ENCODE peak calls at places on chromosomes 11 and 22, in four cellular contexts. O, P, I and M are unnamed samples.

GRCh38 chr22:29337631-29338284 is 22.3 kb upstream of the RASL10A start:
- DNase-seq in I (no peak), O (no peak), P (no peak), M (no peak)

GRCh38 chr11:95690100-95690499 is 99.5 kb downstream of the FAM76B start:
- DNase-seq in P (no peak), I (no peak), O (no peak), M (no peak)

GRCh38 chr11:129996113-129996870 is 6.3 kb downstream of the PRDM10 start:
- DNase-seq in P (no peak), O (no peak), I (no peak), M (no peak)

GRCh38 chr11:83521647-83522596 is 235.8 kb upstream of the CCDC90B start:
- DNase-seq in I (no peak), O (peak; percentile 76), P (no peak), M (no peak)

GRCh38 chr22:28759861-28760560 is 12.5 kb upstream of the CCDC117 start:
- DNase-seq in P (no peak), O (peak; percentile 82), I (no peak), M (no peak)

GRCh38 chr11:33027846-33028536 is 11.4 kb upstream of the TCP11L1 start:
- DNase-seq in I (no peak), O (no peak), P (no peak), M (no peak)

GRCh38 chr11:125079151-125079877 is 16.2 kb downstream of the SLC37A2 start:
- DNase-seq in I (no peak), O (no peak), P (no peak), M (no peak)

GRCh38 chr11:19777032-19777341 is 64.3 kb downstream of the NAV2 start:
- DNase-seq in I (peak; percentile 28), P (no peak), O (no peak), M (no peak)

GRCh38 chr22:36497910-36498669 is 8.8 kb downstream of the FOXRED2 start:
- DNase-seq in P (no peak), O (peak; percentile 15), I (no peak), M (no peak)

GRCh38 chr11:113623114-113623513 is 83.0 kb downstream of the TMPRSS5 start:
- DNase-seq in O (no peak), I (no peak), P (no peak), M (no peak)

GRCh38 chr11:64842851-64843841 is 1.3 kb downstream of the CDC42BPG start:
- DNase-seq in O (no peak), I (peak; percentile 85), P (no peak), M (peak; percentile 90)

GRCh38 chr11:72075109-72075508 is 5.2 kb downstream of the NUMA1 start:
- DNase-seq in P (no peak), I (no peak), O (peak; percentile 58), M (no peak)

GRCh38 chr22:22410121-22410520 is 98.4 kb downstream of the ZNF280B start:
- DNase-seq in I (no peak), P (no peak), O (no peak), M (no peak)

GRCh38 chr11:119196833-119197483 is 9.2 kb upstream of the CBL start:
- DNase-seq in O (peak; percentile 96), P (peak; percentile 76), I (peak; percentile 73), M (peak; percentile 54)

GRCh38 chr11:118930152-118930712 is 4.5 kb upstream of the BCL9L start:
- DNase-seq in P (peak; percentile 97), I (peak; percentile 95), O (peak; percentile 99), M (peak; percentile 94)

GRCh38 chr11:84290647-84291046 is 1004.5 kb upstream of the CCDC90B start:
- DNase-seq in I (no peak), O (no peak), P (no peak), M (no peak)

GRCh38 chr11:116576523-116576922 is 196.3 kb downstream of the BUD13 start:
- DNase-seq in P (no peak), I (no peak), O (no peak), M (no peak)

GRCh38 chr22:23722168-23722567 is 28.7 kb downstream of the ZNF70 start:
- DNase-seq in P (no peak), O (no peak), I (no peak), M (no peak)

GRCh38 chr11:11798586-11799438 is 43.0 kb upstream of the USP47 start:
- DNase-seq in I (peak; percentile 62), O (peak; percentile 86), P (peak; percentile 60), M (peak; percentile 83)

GRCh38 chr11:116312560-116313340 is 460.0 kb downstream of the BUD13 start:
- DNase-seq in I (peak; percentile 41), O (peak; percentile 23), P (no peak), M (peak; percentile 81)

GRCh38 chr22:20998411-20999336 is 3.2 kb downstream of the THAP7 start:
- DNase-seq in I (no peak), O (no peak), P (no peak), M (no peak)

GRCh38 chr11:126712017-126712625 is 288.4 kb downstream of the KIRREL3 start:
- DNase-seq in I (no peak), O (no peak), P (no peak), M (no peak)

GRCh38 chr11:130890039-130890745 is 26.1 kb downstream of the SNX19 start:
- DNase-seq in P (no peak), O (no peak), I (no peak), M (no peak)

GRCh38 chr11:45470151-45471001 is 184.2 kb upstream of the SYT13 start:
- DNase-seq in O (no peak), I (no peak), P (no peak), M (no peak)

GRCh38 chr11:110873953-110874352 is 161.7 kb upstream of the ARHGAP20 start:
- DNase-seq in I (no peak), O (no peak), P (no peak), M (no peak)

GRCh38 chr11:65640483-65641207 is 2.7 kb downstream of the SIPA1 start:
- DNase-seq in O (no peak), P (no peak), I (no peak), M (no peak)

GRCh38 chr11:78161937-78162336 is 22.5 kb upstream of the ALG8 start:
- DNase-seq in O (no peak), I (no peak), P (no peak), M (no peak)

GRCh38 chr22:43441216-43441615 is 29.4 kb downstream of the MPPED1 start:
- DNase-seq in I (no peak), O (no peak), P (no peak), M (no peak)

GRCh38 chr22:25148149-25148691 is 51.4 kb upstream of the CRYBB3 start:
- DNase-seq in P (no peak), O (peak; percentile 34), I (peak; percentile 86), M (peak; percentile 86)

GRCh38 chr11:38131535-38131934 is 1533.5 kb upstream of the RAG2 start:
- DNase-seq in O (no peak), I (no peak), P (no peak), M (no peak)

GRCh38 chr22:24489011-24489410 is 6.1 kb upstream of the UPB1 start:
- DNase-seq in P (no peak), I (no peak), O (no peak), M (no peak)

GRCh38 chr11:47243454-47243853 is 5.2 kb downstream of the ACP2 start:
- DNase-seq in I (peak; percentile 54), P (no peak), O (no peak), M (no peak)

GRCh38 chr11:47242596-47243192 is 5.9 kb downstream of the ACP2 start:
- DNase-seq in O (no peak), P (no peak), I (no peak), M (no peak)

GRCh38 chr11:47241740-47242400 is 6.7 kb downstream of the ACP2 start:
- DNase-seq in P (no peak), I (no peak), O (no peak), M (no peak)

GRCh38 chr11:47236482-47236881 is 12.1 kb downstream of the ACP2 start:
- DNase-seq in O (no peak), I (no peak), P (no peak), M (no peak)

DNA sequence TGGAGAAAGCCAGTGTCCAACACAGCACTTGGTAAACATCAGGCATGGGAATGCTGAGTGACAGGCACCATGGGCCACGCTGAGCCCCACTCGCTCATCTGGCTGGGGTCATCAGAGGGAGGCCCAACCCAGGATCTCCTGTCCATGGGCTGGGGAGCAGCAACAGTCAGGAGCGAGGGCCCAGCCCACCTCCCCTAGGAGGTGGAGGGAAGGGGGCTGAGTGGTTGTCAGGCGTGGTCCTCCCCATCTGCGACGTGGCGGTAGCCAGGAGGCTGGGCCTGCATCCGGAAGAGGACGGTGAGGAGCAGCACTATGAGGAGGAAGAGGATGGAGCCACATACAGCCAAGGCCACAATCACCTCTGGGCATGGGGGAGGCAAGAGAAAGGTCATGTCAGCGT is 8.7 kb downstream of the ACP2 start:
- DNase-seq in O (no peak), I (no peak), P (no peak), M (no peak)
- TF ChIP-seq POLR2AphosphoS5 in O (peak; percentile 17), I (no peak), P (peak; percentile 40), M (no peak)

GRCh38 chr22:26779929-26780328 is 122.5 kb downstream of the MIAT start:
- DNase-seq in I (no peak), P (no peak), O (no peak), M (no peak)
- H3K4me3 ChIP-seq in I (no peak overlapping the region), P (no peak overlapping the region), O (no peak overlapping the region), M (no peak overlapping the region)

DNA sequence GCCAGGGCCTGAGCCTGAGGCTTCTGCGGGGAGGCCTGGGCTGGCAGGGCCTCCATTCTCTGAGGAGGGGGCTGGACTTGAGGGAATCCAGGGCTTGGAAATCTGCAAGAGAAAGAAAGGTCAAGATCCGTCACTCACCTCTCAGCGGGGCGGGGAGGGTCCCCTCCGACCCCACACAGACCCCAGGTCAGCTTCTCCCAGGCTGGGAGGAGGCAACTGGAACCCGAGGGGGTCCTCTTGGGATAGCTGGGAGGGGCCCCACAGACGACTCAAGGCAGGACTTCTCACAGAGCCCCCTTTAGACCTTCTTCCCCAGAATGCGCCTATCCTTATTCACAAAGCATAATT is 11.0 kb downstream of the TNKS1BP1 start:
- DNase-seq in P (no peak), I (no peak), O (no peak), M (no peak)
- H3K4me1 ChIP-seq in P (peaks cover 13% of the 10 kb centered on the region), I (peaks cover 44% of the 10 kb centered on the region), O (peaks cover 32% of the 10 kb centered on the region), M (peaks cover 33% of the 10 kb centered on the region)

GRCh38 chr22:41935015-41935908 is 8.7 kb upstream of the TNFRSF13C start:
- DNase-seq in P (no peak), I (no peak), O (no peak), M (no peak)

GRCh38 chr22:41934284-41935014 is 7.8 kb upstream of the TNFRSF13C start:
- DNase-seq in O (no peak), I (no peak), P (no peak), M (no peak)

GRCh38 chr22:41931701-41932269 is 5.2 kb upstream of the TNFRSF13C start:
- DNase-seq in I (no peak), P (no peak), O (no peak), M (no peak)

GRCh38 chr22:41932353-41932752 is 5.7 kb upstream of the TNFRSF13C start:
- DNase-seq in I (no peak), O (no peak), P (no peak), M (no peak)

GRCh38 chr22:41933411-41934177 is 7.0 kb upstream of the TNFRSF13C start:
- DNase-seq in O (no peak), P (no peak), I (no peak), M (no peak)
- TF ChIP-seq POLR2AphosphoS5 in O (peak; percentile 2), P (no peak), I (no peak), M (no peak)

GRCh38 chr22:40635940-40636379 is 559 bp downstream of the MRTFA start:
- DNase-seq in P (no peak), I (no peak), O (peak; percentile 50), M (no peak)

GRCh38 chr22:40637181-40638150 is 947 bp upstream of the MRTFA start:
- DNase-seq in O (peak; percentile 37), P (no peak), I (no peak), M (no peak)

GRCh38 chr22:40636380-40637180 is at the start of gene MRTFA:
- DNase-seq in I (peak; percentile 100), O (peak; percentile 100), P (peak; percentile 99), M (peak; percentile 100)

GRCh38 chr22:40635008-40635939 is 1.2 kb downstream of the MRTFA start:
- DNase-seq in I (no peak), O (peak; percentile 17), P (no peak), M (no peak)

GRCh38 chr22:40638261-40638660 is 1.7 kb upstream of the MRTFA start:
- DNase-seq in I (no peak), P (no peak), O (no peak), M (no peak)
- H3K4me3 ChIP-seq in I (no peak overlapping the region), P (no peak overlapping the region), O (peak overlapping the region; percentile 83), M (no peak overlapping the region)